ENCODE peak calls at places on chromosomes 4 and X, in four cellular contexts. N is HCT116, A is K562, U is H1. O is an unnamed sample.

GRCh38 chr4:51842167-51842553 is 793 bp upstream of the DCUN1D4 start:
- DNase-seq in N (no peak), A (no peak), U (no peak), O (no peak)

GRCh38 chrX:53732797-53733196 is 46.3 kb upstream of the HUWE1 start:
- DNase-seq in N (no peak), A (no peak), U (no peak), O (no peak)

GRCh38 chrX:154967603-154968002 is 54.9 kb downstream of the F8 start:
- DNase-seq in N (peak; percentile 26), A (no peak), U (no peak), O (no peak)

GRCh38 chr4:44674471-44674870 is 3.7 kb upstream of the GUF1 start:
- DNase-seq in N (no peak), A (no peak), U (no peak), O (no peak)

GRCh38 chrX:151970661-151971060 is 3.8 kb downstream of the GABRE start:
- DNase-seq in N (no peak), A (no peak), U (no peak), O (peak; percentile 90)

GRCh38 chrX:20969565-20969964 is 404.7 kb upstream of the CNKSR2 start:
- DNase-seq in N (no peak), A (no peak), U (no peak), O (no peak)

GRCh38 chr4:183729430-183730328 is 70.6 kb downstream of the TRAPPC11 start:
- DNase-seq in N (no peak), A (no peak), U (no peak), O (peak; percentile 27)

GRCh38 chr4:89438102-89438831 is 130.7 kb upstream of the GPRIN3 start:
- DNase-seq in N (peak; percentile 72), A (peak; percentile 10), U (peak; percentile 78), O (peak; percentile 23)

GRCh38 chr4:107780665-107781064 is 44.1 kb upstream of the SGMS2 start:
- DNase-seq in N (peak; percentile 39), A (no peak), U (no peak), O (no peak)

GRCh38 chrX:55026840-55027239 is 3.9 kb downstream of the ALAS2 start:
- DNase-seq in N (no peak), A (no peak), U (no peak), O (no peak)

GRCh38 chrX:148457279-148457678 is 43.1 kb upstream of the AFF2 start:
- DNase-seq in N (no peak), A (no peak), U (no peak), O (no peak)

GRCh38 chr4:34733185-34733916 is 1511.0 kb downstream of the ARAP2 start:
- DNase-seq in N (no peak), A (no peak), U (no peak), O (peak; percentile 87)

GRCh38 chr4:12852338-12853307 is 631.5 kb downstream of the RAB28 start:
- DNase-seq in N (peak; percentile 63), A (no peak), U (no peak), O (peak; percentile 76)

GRCh38 chr4:121140712-121141111 is 23.4 kb downstream of the TNIP3 start:
- DNase-seq in N (no peak), A (no peak), U (no peak), O (no peak)

GRCh38 chrX:11381464-11381863 is 88.3 kb downstream of the AMELX start:
- DNase-seq in N (peak; percentile 24), A (peak; percentile 31), U (no peak), O (peak; percentile 25)

DNA sequence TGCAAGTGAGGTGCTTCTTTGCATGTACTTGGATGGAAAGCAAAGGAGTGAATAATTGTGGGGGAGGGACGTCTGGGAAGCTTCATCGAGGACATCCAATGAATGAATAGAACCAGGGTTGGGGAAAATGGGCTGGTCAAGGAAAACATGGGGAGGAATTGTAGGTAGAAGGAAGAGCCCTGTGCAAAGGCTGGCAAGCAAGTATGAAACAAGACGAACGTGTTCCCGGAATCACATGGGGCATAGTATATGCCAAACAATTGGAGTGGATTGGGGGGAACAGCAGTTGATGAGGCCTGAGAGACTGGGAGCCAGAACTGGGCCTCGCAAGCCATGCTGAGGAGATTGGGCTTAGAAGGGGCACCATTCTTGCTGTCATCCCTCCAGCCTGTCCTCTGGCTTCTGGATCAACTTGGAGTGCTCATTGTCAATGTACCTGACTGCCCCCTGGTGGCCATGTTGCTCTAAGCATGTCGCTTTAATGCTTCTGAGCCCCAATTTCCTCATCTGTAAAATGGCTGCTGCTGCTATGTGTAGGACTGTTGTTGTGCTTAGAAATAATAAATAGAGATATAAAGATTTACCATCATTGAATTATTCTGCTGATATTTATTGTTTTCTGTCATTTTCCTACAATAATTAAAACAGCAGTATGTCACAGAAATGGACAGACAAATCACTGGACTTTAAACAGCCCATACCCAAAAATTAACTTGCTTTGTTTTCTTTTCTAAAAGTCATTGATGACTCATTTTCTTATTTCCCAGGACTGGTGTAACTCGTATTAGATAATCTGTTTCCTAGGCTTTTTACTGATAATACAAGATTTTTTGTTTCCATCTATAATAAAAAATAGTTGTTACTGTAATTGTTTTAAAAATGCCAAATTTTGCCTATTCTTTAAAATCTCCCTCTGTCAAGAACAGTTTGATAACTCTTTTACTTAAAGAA is 66.4 kb downstream of the JADE3 start:
- DNase-seq in N (peak; percentile 68), A (peak; percentile 59), U (peak; percentile 84), O (peak; percentile 64)
- TF ChIP-seq CTCF in N (peak; percentile 63), A (peak; percentile 80), U (peak; percentile 67), O (peak; percentile 82)

GRCh38 chr4:171717231-171717720 is 95.9 kb upstream of the GALNTL6 start:
- DNase-seq in N (no peak), A (no peak), U (no peak), O (no peak)

GRCh38 chr4:171714791-171715454 is 98.3 kb upstream of the GALNTL6 start:
- DNase-seq in N (no peak), A (no peak), U (no peak), O (no peak)

GRCh38 chr4:171719691-171720090 is 93.5 kb upstream of the GALNTL6 start:
- DNase-seq in N (no peak), A (no peak), U (no peak), O (no peak)

GRCh38 chr4:171715973-171716372 is 97.2 kb upstream of the GALNTL6 start:
- DNase-seq in N (no peak), A (no peak), U (no peak), O (no peak)

GRCh38 chr4:171718069-171718468 is 95.1 kb upstream of the GALNTL6 start:
- DNase-seq in N (no peak), A (no peak), U (no peak), O (no peak)
- TF ChIP-seq FOSL1 in N (no peak), A (no peak), U (no peak), O (no peak)

DNA sequence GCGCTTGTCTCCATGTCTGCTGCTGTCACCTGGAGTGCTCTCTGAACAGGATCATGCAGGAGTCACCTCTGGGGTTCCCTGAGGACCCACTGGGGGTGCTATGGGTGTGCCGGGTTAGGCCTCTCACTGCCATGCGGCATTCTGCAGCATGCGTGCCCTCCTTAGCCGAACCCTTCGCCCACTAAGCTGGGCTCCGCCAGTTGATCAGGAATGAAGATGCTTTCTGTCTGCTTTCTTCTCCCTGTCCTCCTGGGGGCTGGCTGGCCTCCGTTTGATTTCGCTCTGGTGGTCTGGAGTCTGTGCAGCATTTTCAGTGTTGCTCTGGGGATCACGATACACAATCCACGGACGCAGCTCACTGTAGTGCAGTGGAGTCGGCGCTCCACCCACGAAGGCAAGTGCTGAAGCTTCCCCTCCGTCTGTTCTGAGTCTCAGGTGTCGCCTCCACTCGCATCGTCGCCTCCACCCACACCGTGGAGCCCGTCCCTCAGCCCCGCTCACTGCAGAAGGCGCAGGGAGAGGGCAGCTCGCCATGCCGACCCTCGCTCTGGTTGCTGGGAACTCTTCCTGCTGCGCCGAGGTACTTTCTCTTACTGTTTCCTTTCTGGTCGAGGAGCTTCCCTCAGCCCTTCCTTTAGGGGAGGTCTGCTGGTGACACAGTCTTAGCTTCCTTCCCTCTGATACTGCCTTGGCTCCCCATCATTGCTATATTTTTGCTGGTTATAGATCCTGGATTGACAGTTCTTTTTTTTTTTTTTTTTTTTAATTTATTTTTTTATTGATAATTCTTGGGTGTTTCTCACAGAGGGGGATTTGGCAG is 29.2 kb downstream of the LETM1 start:
- DNase-seq in N (no peak), A (no peak), U (no peak), O (no peak)
- TF ChIP-seq CTCF in N (no peak), A (no peak), U (no peak), O (no peak)

GRCh38 chr4:10006236-10006603 is 15.1 kb downstream of the SLC2A9 start:
- DNase-seq in N (no peak), A (no peak), U (no peak), O (peak; percentile 86)

GRCh38 chr4:10007772-10008171 is 13.5 kb downstream of the SLC2A9 start:
- DNase-seq in N (no peak), A (no peak), U (no peak), O (no peak)

GRCh38 chr4:10007436-10007740 is 13.9 kb downstream of the SLC2A9 start:
- DNase-seq in N (no peak), A (no peak), U (no peak), O (no peak)

GRCh38 chr4:10006604-10007435 is 14.5 kb downstream of the SLC2A9 start:
- DNase-seq in N (peak; percentile 77), A (no peak), U (no peak), O (peak; percentile 83)

DNA sequence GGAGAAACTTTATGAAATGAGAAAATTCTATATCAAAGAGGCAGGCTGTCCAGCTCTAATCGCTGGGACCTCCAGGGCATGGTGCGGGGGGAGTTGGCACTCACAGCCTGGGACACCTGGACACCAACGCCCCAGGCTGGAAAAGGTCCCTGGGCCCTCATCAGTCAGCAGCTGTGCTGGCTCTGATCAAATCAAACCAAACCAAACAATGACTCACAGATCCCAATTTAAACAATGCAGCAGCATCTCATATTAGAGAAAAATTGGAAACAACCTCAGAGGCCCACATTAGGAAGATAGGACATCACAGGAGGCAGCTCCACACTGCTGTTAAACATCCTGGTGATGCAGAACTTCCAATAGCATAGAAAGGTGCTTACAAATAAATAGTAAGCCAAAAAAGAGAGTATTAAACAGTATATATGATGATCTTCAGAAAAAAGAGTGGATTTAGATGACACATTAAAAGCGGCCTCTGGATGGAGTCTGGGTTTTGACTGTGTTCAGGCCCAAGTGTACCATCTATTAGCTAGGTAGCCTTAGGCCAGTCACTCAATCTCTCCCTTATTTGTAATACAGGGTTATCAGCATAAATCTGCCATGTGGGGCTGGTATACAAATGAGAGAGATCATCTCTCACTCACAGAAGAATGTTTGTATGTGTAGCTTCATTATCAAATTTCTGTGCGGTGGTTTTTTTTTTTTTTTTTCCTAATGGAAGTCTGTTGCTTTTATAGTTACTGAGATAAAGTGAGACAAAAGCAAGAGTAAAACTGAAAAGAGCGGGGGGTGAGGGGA is 12.9 kb downstream of the SLC2A9 start:
- DNase-seq in N (no peak), A (no peak), U (no peak), O (no peak)
- TF ChIP-seq FOSL1 in N (no peak), A (peak; percentile 29), U (no peak), O (no peak)